ENCODE peak calls at places on chromosomes 7 and 10, in four cellular contexts. U is AG04450, Z is heart left ventricle, A is fibroblast of mammary gland. F is an unnamed sample.

GRCh38 chr7:54992876-54993490 is 25.8 kb upstream of the EGFR start:
- DNase-seq in U (no peak), A (peak; percentile 46), Z (no peak), F (no peak)

GRCh38 chr10:88386204-88386877 is 196.8 kb downstream of the RNLS start:
- DNase-seq in Z (no peak), U (no peak), A (peak; percentile 20), F (no peak)

GRCh38 chr7:92833766-92834605 is 2.4 kb downstream of the CDK6 start:
- DNase-seq in A (peak; percentile 67), U (no peak), Z (peak; percentile 90), F (peak; percentile 92)

GRCh38 chr10:75430000-75430763 is 1.2 kb upstream of the LRMDA start:
- DNase-seq in A (no peak), U (no peak), Z (peak; percentile 75), F (peak; percentile 63)

GRCh38 chr7:40873248-40873647 is 738.4 kb downstream of the SUGCT start:
- DNase-seq in Z (no peak), U (no peak), A (no peak), F (no peak)

GRCh38 chr7:98348726-98349474 is 52.0 kb downstream of the BAIAP2L1 start:
- DNase-seq in A (no peak), U (no peak), Z (no peak), F (peak; percentile 78)

GRCh38 chr7:30905078-30906012 is 6.3 kb upstream of the AQP1 start:
- DNase-seq in A (no peak), Z (no peak), U (no peak), F (no peak)

GRCh38 chr10:71093531-71093930 is 118.8 kb upstream of the UNC5B start:
- DNase-seq in A (no peak), Z (no peak), U (no peak), F (no peak)

GRCh38 chr10:5887641-5888040 is 2.1 kb downstream of the ANKRD16 start:
- DNase-seq in A (no peak), U (no peak), Z (no peak), F (no peak)

GRCh38 chr7:28383949-28384348 is 28.4 kb upstream of the CREB5 start:
- DNase-seq in Z (no peak), A (no peak), U (no peak), F (no peak)

GRCh38 chr10:49360271-49361177 is 35.4 kb downstream of the DRGX start:
- DNase-seq in A (no peak), U (no peak), Z (peak; percentile 71), F (no peak)

GRCh38 chr7:157557263-157557662 is 220.5 kb downstream of the DNAJB6 start:
- DNase-seq in U (no peak), Z (no peak), A (no peak), F (peak; percentile 8)

GRCh38 chr7:10940748-10941358 is 32.8 kb upstream of the PHF14 start:
- DNase-seq in U (no peak), A (no peak), Z (no peak), F (peak; percentile 49)

GRCh38 chr7:155862516-155863257 is 50.4 kb upstream of the SHH start:
- DNase-seq in A (no peak), U (no peak), Z (no peak), F (no peak)

GRCh38 chr10:69202332-69202731 is 17.8 kb upstream of the HKDC1 start:
- DNase-seq in A (peak; percentile 30), Z (no peak), U (peak; percentile 11), F (no peak)

GRCh38 chr10:12638103-12638502 is 288.8 kb downstream of the CAMK1D start:
- DNase-seq in A (peak; percentile 23), Z (no peak), U (peak; percentile 11), F (peak; percentile 82)

GRCh38 chr7:4833691-4834600 is 27.9 kb downstream of the PAPOLB start:
- DNase-seq in Z (no peak), U (no peak), A (no peak), F (no peak)

GRCh38 chr7:118158766-118159165 is 25.2 kb upstream of the LSM8 start:
- DNase-seq in Z (no peak), U (no peak), A (peak; percentile 21), F (no peak)

GRCh38 chr10:23927926-23928325 is 281.0 kb upstream of the KIAA1217 start:
- DNase-seq in U (no peak), Z (peak; percentile 23), A (no peak), F (no peak)

GRCh38 chr7:40753455-40753854 is 618.6 kb downstream of the SUGCT start:
- DNase-seq in A (no peak), Z (no peak), U (no peak), F (no peak)

GRCh38 chr10:113007343-113007771 is 57.3 kb downstream of the TCF7L2 start:
- DNase-seq in A (no peak), Z (no peak), U (no peak), F (no peak)

GRCh38 chr7:11539853-11540252 is 292.1 kb downstream of the THSD7A start:
- DNase-seq in U (no peak), Z (no peak), A (peak; percentile 41), F (no peak)

GRCh38 chr7:151152935-151153513 is 14.5 kb downstream of the GBX1 start:
- DNase-seq in U (no peak), Z (no peak), A (no peak), F (no peak)

GRCh38 chr10:100826983-100827818 is 81.8 kb downstream of the PAX2 start:
- DNase-seq in U (no peak), A (no peak), Z (no peak), F (peak; percentile 54)

GRCh38 chr7:108265007-108265406 is 134.8 kb upstream of the LAMB4 start:
- DNase-seq in Z (no peak), A (no peak), U (no peak), F (no peak)

DNA sequence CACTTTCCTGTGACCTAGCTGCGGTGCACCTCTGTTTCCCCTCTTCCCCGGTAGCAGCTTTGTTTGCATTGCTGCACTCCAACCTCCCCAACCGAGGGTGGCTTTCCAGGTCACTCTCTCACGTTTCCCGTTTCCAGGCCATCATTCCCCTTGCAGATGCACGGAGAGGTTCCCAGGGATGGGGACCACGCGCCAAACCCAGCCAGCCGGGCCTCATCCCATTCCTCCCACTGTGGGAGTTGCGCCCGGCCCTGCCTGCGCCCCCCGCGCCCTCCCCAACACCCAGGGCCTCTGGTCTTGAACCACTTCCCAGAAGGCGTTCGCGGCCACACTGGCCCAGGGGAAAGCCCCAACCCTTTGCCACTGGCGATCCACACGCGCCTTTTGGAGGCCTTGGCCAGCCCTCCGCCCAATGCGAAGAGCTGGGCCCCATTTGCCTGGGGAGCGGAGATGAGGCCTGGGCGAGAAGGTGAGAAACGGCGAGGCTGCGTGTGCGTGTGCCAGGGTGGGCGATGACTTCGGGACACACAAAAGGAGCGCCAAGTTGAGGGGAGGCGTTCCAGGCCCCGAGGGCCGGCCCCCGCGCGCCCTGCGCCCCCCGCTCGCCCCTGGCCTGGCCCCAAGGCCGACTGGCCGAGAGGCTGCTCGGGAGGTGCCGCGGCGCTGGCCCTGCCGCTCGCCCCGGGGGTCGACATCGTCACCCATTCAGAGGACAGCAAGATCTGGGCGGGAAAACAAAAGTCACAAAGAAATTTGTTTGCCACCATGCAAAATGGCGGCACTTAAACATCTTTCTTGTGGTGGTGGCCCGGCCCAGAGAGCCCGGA is 15.9 kb downstream of the SKIDA1 start:
- DNase-seq in U (no peak), A (no peak), Z (no peak), F (no peak)
- H3K4me3 ChIP-seq in U (peak overlapping the region; percentile 33), A (peak overlapping the region; percentile 26), Z (peak overlapping the region; percentile 61), F (no peak overlapping the region)

GRCh38 chr7:24057243-24057642 is 226.7 kb upstream of the NPY start:
- DNase-seq in A (no peak), Z (no peak), U (no peak), F (no peak)
- TF ChIP-seq CTCF in A (no peak), Z (no peak), U (peak; percentile 23), F (no peak)

GRCh38 chr7:101128040-101128834 is 1.3 kb downstream of the SERPINE1 start:
- DNase-seq in Z (no peak), U (no peak), A (no peak), F (no peak)
- H3K4me3 ChIP-seq in Z (peak overlapping the region; percentile 58), U (peak overlapping the region; percentile 91), A (peak overlapping the region; percentile 99), F (no peak overlapping the region)

DNA sequence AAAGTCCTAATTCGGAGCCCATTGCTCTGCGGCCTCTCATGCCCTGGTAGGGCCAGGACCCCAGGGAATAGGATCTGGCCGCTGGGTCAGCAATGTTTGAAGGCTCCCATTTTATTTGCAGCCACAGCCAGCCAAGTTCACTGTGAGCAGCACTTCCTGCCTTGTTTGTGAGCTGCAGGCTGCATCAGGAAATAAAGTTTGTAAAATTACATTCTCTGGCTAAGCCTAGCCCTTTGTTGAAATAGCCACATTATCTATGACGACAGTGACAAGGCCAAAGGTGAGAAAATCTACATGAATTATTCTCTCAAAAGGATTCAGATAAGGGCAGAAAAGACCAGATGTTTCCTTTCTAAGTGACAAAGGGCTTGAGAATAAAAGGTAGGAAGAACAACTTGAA is 23.7 kb upstream of the ITGB1 start:
- DNase-seq in U (no peak), A (peak; percentile 71), Z (peak; percentile 66), F (peak; percentile 69)
- TF ChIP-seq CTCF in U (no peak), A (no peak), Z (no peak), F (no peak)

GRCh38 chr10:11414314-11415038 is 197.0 kb downstream of the USP6NL start:
- DNase-seq in U (no peak), A (no peak), Z (no peak), F (no peak)
- H3K4me3 ChIP-seq in U (no peak overlapping the region), A (no peak overlapping the region), Z (no peak overlapping the region), F (no peak overlapping the region)

GRCh38 chr10:119353438-119353837 is 146.1 kb downstream of the GRK5 start:
- DNase-seq in U (no peak), Z (no peak), A (no peak), F (no peak)

GRCh38 chr10:119358567-119358966 is 151.2 kb downstream of the GRK5 start:
- DNase-seq in U (no peak), Z (no peak), A (no peak), F (no peak)

GRCh38 chr10:119357389-119358139 is 150.2 kb downstream of the GRK5 start:
- DNase-seq in U (no peak), Z (no peak), A (no peak), F (no peak)

GRCh38 chr10:119358140-119358512 is 150.8 kb downstream of the GRK5 start:
- DNase-seq in Z (no peak), U (no peak), A (no peak), F (no peak)

DNA sequence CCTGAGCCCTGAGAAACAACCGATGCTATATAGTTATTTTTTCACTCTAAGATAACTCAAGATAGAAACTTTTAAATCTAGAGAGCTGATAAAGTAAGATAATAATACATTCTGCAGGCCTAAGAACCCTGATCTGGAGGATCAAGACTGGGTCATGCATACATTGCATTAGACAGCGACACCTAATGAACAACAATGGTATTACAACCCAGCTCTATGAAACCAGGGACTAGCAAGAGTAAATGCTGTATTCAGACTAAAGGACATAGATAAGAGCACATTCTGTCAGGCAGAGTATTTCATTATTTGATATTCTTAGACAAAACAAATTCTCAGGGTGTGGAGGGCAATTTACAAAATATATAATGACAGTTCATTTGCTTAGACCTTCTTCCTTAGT is 148.6 kb downstream of the GRK5 start:
- DNase-seq in Z (no peak), A (peak; percentile 25), U (no peak), F (no peak)
- TF ChIP-seq CTCF in Z (no peak), A (peak; percentile 57), U (peak; percentile 50), F (peak; percentile 27)

GRCh38 chr10:35611750-35612149 is 6.6 kb downstream of the GJD4 start:
- DNase-seq in A (no peak), Z (no peak), U (no peak), F (no peak)

GRCh38 chr10:35606423-35606822 is 1.3 kb downstream of the GJD4 start:
- DNase-seq in Z (no peak), A (peak; percentile 33), U (no peak), F (no peak)

GRCh38 chr10:35605191-35605590 is at the start of gene GJD4:
- DNase-seq in Z (no peak), U (no peak), A (no peak), F (no peak)

GRCh38 chr10:35608317-35608672 is 3.2 kb downstream of the GJD4 start:
- DNase-seq in Z (no peak), A (no peak), U (no peak), F (no peak)

GRCh38 chr10:35607475-35608316 is 2.6 kb downstream of the GJD4 start:
- DNase-seq in A (no peak), Z (no peak), U (no peak), F (no peak)
- H3K4me3 ChIP-seq in A (peak overlapping the region; percentile 22), Z (peak overlapping the region; percentile 62), U (peak overlapping the region; percentile 46), F (peak overlapping the region; percentile 36)

F was measured in Peyer's patch.